ENCODE peak calls at places on chromosome 13, in five cellular contexts. M is stimulated activated CD8-positive, alpha-beta memory T cell treated with anti-CD3 and anti-CD28 coated beads, Interleukin-12 subunit alpha, Interleukin-12 subunit beta, amount 100 ng/mL, for 4 hours; P is left lobe of liver; F is endothelial cell; K is AG04450. S is an unnamed sample.

GRCh38 chr13:40318366-40318765 is 348.1 kb downstream of the FOXO1 start:
- DNase-seq in M (no peak), P (no peak), F (no peak), K (no peak), S (peak; percentile 10)

GRCh38 chr13:20799726-20800416 is 26.1 kb upstream of the EEF1AKMT1 start:
- DNase-seq in M (no peak), P (no peak), F (no peak), K (no peak), S (no peak)

GRCh38 chr13:110607675-110608224 is 7.6 kb upstream of the NAXD start:
- DNase-seq in M (no peak), P (no peak), F (no peak), K (no peak), S (no peak)

GRCh38 chr13:41054212-41054877 is 7.0 kb upstream of the WBP4 start:
- DNase-seq in M (no peak), P (no peak), F (peak; percentile 16), K (no peak), S (peak; percentile 10)

GRCh38 chr13:80036845-80037504 is 304.0 kb downstream of the SPRY2 start:
- DNase-seq in M (no peak), P (no peak), F (no peak), K (no peak), S (no peak)

GRCh38 chr13:44921931-44922758 is 67.1 kb downstream of the NUFIP1 start:
- DNase-seq in M (no peak), P (no peak), F (no peak), K (peak; percentile 93), S (peak; percentile 83)

GRCh38 chr13:57270493-57270892 is 103.5 kb downstream of the PRR20E start:
- DNase-seq in M (no peak), P (no peak), F (no peak), K (no peak), S (no peak)

GRCh38 chr13:34458756-34459462 is 483.2 kb upstream of the NBEA start:
- DNase-seq in M (no peak), P (no peak), F (no peak), K (no peak), S (no peak)

GRCh38 chr13:27635256-27635655 is 13.6 kb downstream of the POLR1D start:
- DNase-seq in M (no peak), P (no peak), F (no peak), K (no peak), S (no peak)

S was measured in DMS153.